ENCODE peak calls at places on chromosome 4, in eight cellular contexts. One of them, this sample, is unnamed.

GRCh38 chr4:95728145-95728544 is 111.7 kb upstream of the PDHA2 start:
- DNase-seq in H9: no peak
- DNase-seq in Right ventricle myocardium superior: no peak
- DNase-seq in skeletal muscle cell: peak
- DNase-seq in OCI-LY7: no peak
- DNase-seq in endothelial cell: no peak
- DNase-seq in left colon: no peak
- DNase-seq in activated naive CD4-positive, alpha-beta T cell treated with anti-CD3 and anti-CD28 coated beads, Interleukin-2, amount 50 U/mL, for 72 hours: no peak
- DNase-seq in this sample: peak

GRCh38 chr4:183670251-183670650 is 11.2 kb downstream of the TRAPPC11 start:
- DNase-seq in skeletal muscle cell: no peak
- DNase-seq in Right ventricle myocardium superior: no peak
- DNase-seq in H9: no peak
- DNase-seq in activated naive CD4-positive, alpha-beta T cell treated with anti-CD3 and anti-CD28 coated beads, Interleukin-2, amount 50 U/mL, for 72 hours: no peak
- DNase-seq in endothelial cell: no peak
- DNase-seq in left colon: no peak
- DNase-seq in OCI-LY7: no peak
- DNase-seq in this sample: no peak

GRCh38 chr4:176818531-176818930 is 25.8 kb upstream of the VEGFC start:
- DNase-seq in Right ventricle myocardium superior: no peak
- DNase-seq in OCI-LY7: no peak
- DNase-seq in endothelial cell: no peak
- DNase-seq in skeletal muscle cell: no peak
- DNase-seq in left colon: no peak
- DNase-seq in H9: no peak
- DNase-seq in activated naive CD4-positive, alpha-beta T cell treated with anti-CD3 and anti-CD28 coated beads, Interleukin-2, amount 50 U/mL, for 72 hours: no peak
- DNase-seq in this sample: no peak

GRCh38 chr4:123158576-123158975 is 236.2 kb upstream of the NUDT6 start:
- DNase-seq in skeletal muscle cell: no peak
- DNase-seq in activated naive CD4-positive, alpha-beta T cell treated with anti-CD3 and anti-CD28 coated beads, Interleukin-2, amount 50 U/mL, for 72 hours: no peak
- DNase-seq in endothelial cell: no peak
- DNase-seq in left colon: no peak
- DNase-seq in H9: no peak
- DNase-seq in OCI-LY7: no peak
- DNase-seq in Right ventricle myocardium superior: no peak
- DNase-seq in this sample: no peak

GRCh38 chr4:112650332-112650731 is 13.4 kb downstream of the LARP7 start:
- DNase-seq in left colon: no peak
- DNase-seq in activated naive CD4-positive, alpha-beta T cell treated with anti-CD3 and anti-CD28 coated beads, Interleukin-2, amount 50 U/mL, for 72 hours: no peak
- DNase-seq in Right ventricle myocardium superior: no peak
- DNase-seq in H9: no peak
- DNase-seq in endothelial cell: no peak
- DNase-seq in OCI-LY7: no peak
- DNase-seq in skeletal muscle cell: no peak
- DNase-seq in this sample: no peak

GRCh38 chr4:172147702-172148101 is 334.5 kb downstream of the GALNTL6 start:
- DNase-seq in Right ventricle myocardium superior: no peak
- DNase-seq in activated naive CD4-positive, alpha-beta T cell treated with anti-CD3 and anti-CD28 coated beads, Interleukin-2, amount 50 U/mL, for 72 hours: no peak
- DNase-seq in left colon: no peak
- DNase-seq in endothelial cell: no peak
- DNase-seq in OCI-LY7: no peak
- DNase-seq in skeletal muscle cell: no peak
- DNase-seq in H9: no peak
- DNase-seq in this sample: no peak

GRCh38 chr4:2768921-2769336 is 12.8 kb upstream of the TNIP2 start:
- DNase-seq in activated naive CD4-positive, alpha-beta T cell treated with anti-CD3 and anti-CD28 coated beads, Interleukin-2, amount 50 U/mL, for 72 hours: no peak
- DNase-seq in endothelial cell: no peak
- DNase-seq in OCI-LY7: no peak
- DNase-seq in H9: no peak
- DNase-seq in left colon: no peak
- DNase-seq in Right ventricle myocardium superior: no peak
- DNase-seq in skeletal muscle cell: no peak
- DNase-seq in this sample: no peak

GRCh38 chr4:145851516-145852201 is 87.0 kb downstream of the ZNF827 start:
- DNase-seq in skeletal muscle cell: no peak
- DNase-seq in endothelial cell: no peak
- DNase-seq in OCI-LY7: no peak
- DNase-seq in activated naive CD4-positive, alpha-beta T cell treated with anti-CD3 and anti-CD28 coated beads, Interleukin-2, amount 50 U/mL, for 72 hours: no peak
- DNase-seq in Right ventricle myocardium superior: no peak
- DNase-seq in H9: no peak
- DNase-seq in left colon: no peak
- DNase-seq in this sample: no peak

GRCh38 chr4:165185448-165185847 is 21.9 kb upstream of the KLHL2 start:
- DNase-seq in skeletal muscle cell: no peak
- DNase-seq in left colon: no peak
- DNase-seq in H9: no peak
- DNase-seq in activated naive CD4-positive, alpha-beta T cell treated with anti-CD3 and anti-CD28 coated beads, Interleukin-2, amount 50 U/mL, for 72 hours: no peak
- DNase-seq in OCI-LY7: no peak
- DNase-seq in Right ventricle myocardium superior: no peak
- DNase-seq in endothelial cell: no peak
- DNase-seq in this sample: no peak

GRCh38 chr4:173319696-173320095 is 14.5 kb downstream of the HMGB2 start:
- DNase-seq in OCI-LY7: no peak
- DNase-seq in activated naive CD4-positive, alpha-beta T cell treated with anti-CD3 and anti-CD28 coated beads, Interleukin-2, amount 50 U/mL, for 72 hours: no peak
- DNase-seq in endothelial cell: no peak
- DNase-seq in Right ventricle myocardium superior: no peak
- DNase-seq in H9: no peak
- DNase-seq in skeletal muscle cell: peak
- DNase-seq in left colon: no peak
- DNase-seq in this sample: no peak

GRCh38 chr4:89788243-89789072 is 48.5 kb downstream of the SNCA start:
- DNase-seq in endothelial cell: no peak
- DNase-seq in OCI-LY7: no peak
- DNase-seq in skeletal muscle cell: peak
- DNase-seq in Right ventricle myocardium superior: peak
- DNase-seq in left colon: peak
- DNase-seq in H9: no peak
- DNase-seq in activated naive CD4-positive, alpha-beta T cell treated with anti-CD3 and anti-CD28 coated beads, Interleukin-2, amount 50 U/mL, for 72 hours: no peak
- DNase-seq in this sample: no peak

GRCh38 chr4:139018971-139019758 is 3.6 kb downstream of the NOCT start:
- DNase-seq in endothelial cell: no peak
- DNase-seq in OCI-LY7: no peak
- DNase-seq in skeletal muscle cell: no peak
- DNase-seq in Right ventricle myocardium superior: no peak
- DNase-seq in H9: no peak
- DNase-seq in left colon: no peak
- DNase-seq in activated naive CD4-positive, alpha-beta T cell treated with anti-CD3 and anti-CD28 coated beads, Interleukin-2, amount 50 U/mL, for 72 hours: no peak
- DNase-seq in this sample: no peak

This sample was measured in astrocyte of the cerebellum.